ENCODE peak calls at places on chromosomes 1 and 21, in four cellular contexts. One of them, this sample, is unnamed. For H3K4me1, the result is how much of the 10 kb centered on the place peaks cover.

GRCh38 chr1:225879521-225880209 is 2.5 kb downstream of the TMEM63A start:
- DNase-seq in GM23338: no peak
- DNase-seq in uterus: no peak
- DNase-seq in foreskin keratinocyte: no peak
- DNase-seq in this sample: no peak

GRCh38 chr1:205925730-205926129 is 17.5 kb downstream of the SLC26A9 start:
- DNase-seq in GM23338: no peak
- DNase-seq in uterus: no peak
- DNase-seq in foreskin keratinocyte: no peak
- DNase-seq in this sample: peak

GRCh38 chr21:41762753-41763152 is 4.1 kb downstream of the RIPK4 start:
- DNase-seq in GM23338: no peak
- DNase-seq in uterus: no peak
- DNase-seq in foreskin keratinocyte: no peak
- DNase-seq in this sample: no peak

GRCh38 chr1:43963890-43964289 is 5.9 kb upstream of the DPH2 start:
- DNase-seq in GM23338: no peak
- DNase-seq in uterus: no peak
- DNase-seq in foreskin keratinocyte: no peak
- DNase-seq in this sample: no peak

GRCh38 chr1:246214708-246215504 is 292.2 kb downstream of the SMYD3 start:
- DNase-seq in GM23338: no peak
- DNase-seq in uterus: peak
- DNase-seq in foreskin keratinocyte: peak
- DNase-seq in this sample: no peak

GRCh38 chr21:26154776-26155175 is 15.8 kb downstream of the APP start:
- DNase-seq in GM23338: no peak
- DNase-seq in uterus: no peak
- DNase-seq in foreskin keratinocyte: no peak
- DNase-seq in this sample: no peak

GRCh38 chr1:56284933-56285332 is 294.4 kb downstream of the PLPP3 start:
- DNase-seq in GM23338: peak
- DNase-seq in uterus: peak
- DNase-seq in foreskin keratinocyte: no peak
- DNase-seq in this sample: no peak

GRCh38 chr1:193697105-193697762 is 510.8 kb upstream of the B3GALT2 start:
- DNase-seq in GM23338: no peak
- DNase-seq in uterus: no peak
- DNase-seq in foreskin keratinocyte: no peak
- DNase-seq in this sample: no peak

GRCh38 chr1:178908358-178908757 is 37.5 kb upstream of the ANGPTL1 start:
- DNase-seq in GM23338: no peak
- DNase-seq in uterus: no peak
- DNase-seq in foreskin keratinocyte: no peak
- DNase-seq in this sample: peak

GRCh38 chr1:168752171-168752570 is 23.2 kb upstream of the DPT start:
- DNase-seq in GM23338: no peak
- DNase-seq in uterus: no peak
- DNase-seq in foreskin keratinocyte: no peak
- DNase-seq in this sample: no peak

GRCh38 chr1:243247901-243248300 is 7.2 kb downstream of the CEP170 start:
- DNase-seq in GM23338: no peak
- DNase-seq in uterus: no peak
- DNase-seq in foreskin keratinocyte: no peak
- DNase-seq in this sample: no peak

GRCh38 chr21:36260030-36260787 is 59.8 kb upstream of the MORC3 start:
- DNase-seq in GM23338: peak
- DNase-seq in uterus: peak
- DNase-seq in foreskin keratinocyte: peak
- DNase-seq in this sample: peak

GRCh38 chr21:34974162-34974981 is 74.7 kb downstream of the RUNX1 start:
- DNase-seq in GM23338: no peak
- DNase-seq in uterus: no peak
- DNase-seq in foreskin keratinocyte: no peak
- DNase-seq in this sample: no peak

DNA sequence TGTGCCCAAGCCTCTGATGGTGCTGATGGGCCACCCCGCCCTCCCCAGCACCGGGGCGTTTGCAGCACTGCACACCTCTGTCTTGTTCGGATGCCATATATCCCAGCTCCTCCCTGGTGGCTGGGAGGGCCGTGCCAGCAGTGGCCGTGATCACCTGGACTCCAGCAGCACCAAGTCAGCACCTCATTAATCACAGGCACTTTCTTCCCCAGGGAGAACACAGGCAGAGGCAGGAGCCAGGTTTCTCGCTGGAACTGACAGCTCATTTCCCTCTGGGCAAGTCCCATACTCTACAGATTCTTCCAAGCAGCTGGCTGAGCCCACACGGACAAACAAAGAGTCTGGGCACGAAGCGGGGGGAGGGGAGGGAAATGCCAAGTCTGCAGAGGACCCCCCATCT is 141.7 kb upstream of the EDN2 start:
- DNase-seq in GM23338: no peak
- DNase-seq in uterus: no peak
- DNase-seq in foreskin keratinocyte: peak
- DNase-seq in this sample: peak
- H3K4me1 ChIP-seq in GM23338: under half
- H3K4me1 ChIP-seq in uterus: under half
- H3K4me1 ChIP-seq in foreskin keratinocyte: under half
- H3K4me1 ChIP-seq in this sample: under half

DNA sequence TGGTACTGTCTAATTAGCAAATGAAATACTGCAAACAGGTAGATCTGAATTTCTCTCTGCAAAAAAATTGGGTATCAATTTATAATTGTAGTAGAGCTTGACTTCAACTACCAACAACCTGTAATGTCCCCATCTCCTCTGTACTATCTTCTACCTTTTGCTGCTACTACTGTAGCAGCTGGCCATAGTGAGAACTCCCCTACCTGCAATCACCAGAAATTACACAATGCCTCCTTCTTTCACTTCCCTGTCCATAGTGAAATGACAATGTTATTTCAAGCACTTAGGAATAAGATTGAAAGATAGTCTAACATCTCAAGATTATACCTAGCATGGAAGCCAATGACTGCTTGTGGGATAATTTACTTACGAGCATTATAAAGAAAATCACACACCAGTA is 100.4 kb downstream of the ACBD6 start:
- DNase-seq in GM23338: no peak
- DNase-seq in uterus: no peak
- DNase-seq in foreskin keratinocyte: no peak
- DNase-seq in this sample: no peak
- TF ChIP-seq CTCF in GM23338: no peak
- TF ChIP-seq CTCF in uterus: no peak
- TF ChIP-seq CTCF in foreskin keratinocyte: no peak
- TF ChIP-seq CTCF in this sample: no peak

DNA sequence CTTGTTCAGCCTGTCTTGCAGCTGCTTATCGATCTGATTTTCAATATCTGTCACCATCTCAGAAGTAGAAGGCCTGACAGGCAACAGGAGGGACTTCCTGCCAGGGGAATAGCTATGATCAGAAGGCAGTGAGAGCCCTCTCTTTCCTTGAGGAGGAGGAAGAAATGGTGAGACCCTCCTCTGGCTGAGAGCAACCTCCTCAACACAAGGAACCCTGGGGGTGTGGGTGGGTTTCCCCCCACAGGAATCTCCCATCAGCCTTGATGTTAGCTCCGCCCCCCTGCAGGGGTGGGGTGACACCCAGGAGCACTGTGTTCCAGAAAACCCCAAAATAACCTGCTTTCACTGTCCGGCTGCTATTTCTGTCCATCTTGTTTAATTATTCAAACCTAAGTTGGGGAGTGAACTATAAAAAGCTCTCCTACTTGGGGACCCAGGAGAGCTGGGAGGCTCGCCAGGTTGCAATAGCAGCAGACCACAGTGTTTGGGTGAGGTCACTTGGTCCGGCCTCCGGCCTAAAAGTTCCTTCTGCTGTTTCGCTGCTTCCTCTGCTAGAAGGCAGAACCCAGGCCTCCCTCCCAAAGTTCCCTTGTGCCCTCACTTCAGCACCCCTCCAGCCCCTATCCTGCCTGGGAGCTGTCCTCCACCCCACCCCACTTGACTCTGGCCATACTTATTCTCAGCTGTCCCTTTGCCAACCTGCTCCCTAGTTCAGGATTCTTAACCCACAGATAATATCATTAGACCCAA is 7.8 kb upstream of the MEF2D start:
- DNase-seq in GM23338: no peak
- DNase-seq in uterus: peak
- DNase-seq in foreskin keratinocyte: no peak
- DNase-seq in this sample: peak
- H3K27ac ChIP-seq in GM23338: no peak
- H3K27ac ChIP-seq in uterus: peak
- H3K27ac ChIP-seq in foreskin keratinocyte: no peak
- H3K27ac ChIP-seq in this sample: peak

GRCh38 chr1:180849031-180849775 is 63.5 kb upstream of the KIAA1614 start:
- DNase-seq in GM23338: no peak
- DNase-seq in uterus: no peak
- DNase-seq in foreskin keratinocyte: no peak
- DNase-seq in this sample: no peak

GRCh38 chr1:180851995-180852887 is 60.5 kb upstream of the KIAA1614 start:
- DNase-seq in GM23338: no peak
- DNase-seq in uterus: no peak
- DNase-seq in foreskin keratinocyte: no peak
- DNase-seq in this sample: no peak

GRCh38 chr1:180857947-180858768 is 54.5 kb upstream of the KIAA1614 start:
- DNase-seq in GM23338: no peak
- DNase-seq in uterus: no peak
- DNase-seq in foreskin keratinocyte: no peak
- DNase-seq in this sample: no peak

GRCh38 chr1:180854001-180854400 is 58.7 kb upstream of the KIAA1614 start:
- DNase-seq in GM23338: no peak
- DNase-seq in uterus: no peak
- DNase-seq in foreskin keratinocyte: no peak
- DNase-seq in this sample: no peak

GRCh38 chr1:180854456-180854855 is 58.2 kb upstream of the KIAA1614 start:
- DNase-seq in GM23338: no peak
- DNase-seq in uterus: no peak
- DNase-seq in foreskin keratinocyte: no peak
- DNase-seq in this sample: peak
- H3K4me1 ChIP-seq in GM23338: under half
- H3K4me1 ChIP-seq in uterus: under half
- H3K4me1 ChIP-seq in foreskin keratinocyte: under half
- H3K4me1 ChIP-seq in this sample: under half

DNA sequence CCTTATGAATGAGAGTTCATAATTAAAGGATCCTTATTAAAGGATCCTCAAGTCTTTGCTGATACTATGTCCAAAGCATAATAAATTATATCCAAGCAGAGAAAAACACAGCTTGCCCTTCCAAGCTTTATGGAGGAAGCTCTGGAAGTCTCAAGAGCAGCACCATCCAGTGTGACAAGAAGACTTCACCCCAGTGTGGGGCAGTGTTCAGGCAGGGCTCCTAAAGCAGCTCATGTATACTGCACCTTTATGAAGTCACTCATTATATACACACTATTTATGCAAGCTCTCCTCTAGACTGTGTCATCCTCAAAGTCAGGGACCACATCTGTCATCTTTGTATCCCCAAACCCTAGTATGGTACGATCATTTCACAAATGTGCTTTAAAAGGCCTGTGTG is 11.9 kb upstream of the CCN1 start:
- DNase-seq in GM23338: no peak
- DNase-seq in uterus: no peak
- DNase-seq in foreskin keratinocyte: no peak
- DNase-seq in this sample: no peak
- TF ChIP-seq CTCF in GM23338: no peak
- TF ChIP-seq CTCF in uterus: no peak
- TF ChIP-seq CTCF in foreskin keratinocyte: no peak
- TF ChIP-seq CTCF in this sample: no peak

DNA sequence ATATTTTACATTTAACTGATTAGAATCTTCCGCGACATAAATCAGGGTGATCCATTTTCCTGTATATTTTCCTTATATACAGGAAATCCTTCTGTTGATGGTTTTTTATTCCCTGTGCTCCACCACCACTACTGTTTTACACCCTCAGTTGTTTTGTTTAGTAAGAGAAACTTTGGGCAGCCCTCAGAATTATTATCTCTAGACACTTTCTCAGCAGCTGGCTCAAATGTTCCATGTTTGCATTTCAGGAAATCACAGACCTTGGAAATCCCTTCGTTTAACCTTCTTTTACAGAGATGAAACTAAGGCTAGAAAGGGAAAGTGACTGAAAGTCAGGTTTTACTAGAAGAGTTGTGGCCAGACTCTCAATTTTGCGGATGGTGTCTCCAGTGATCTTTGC is 15.2 kb downstream of the ZNF697 start:
- DNase-seq in GM23338: no peak
- DNase-seq in uterus: no peak
- DNase-seq in foreskin keratinocyte: no peak
- DNase-seq in this sample: no peak
- H3K27ac ChIP-seq in GM23338: no peak
- H3K27ac ChIP-seq in uterus: no peak
- H3K27ac ChIP-seq in foreskin keratinocyte: no peak
- H3K27ac ChIP-seq in this sample: no peak

DNA sequence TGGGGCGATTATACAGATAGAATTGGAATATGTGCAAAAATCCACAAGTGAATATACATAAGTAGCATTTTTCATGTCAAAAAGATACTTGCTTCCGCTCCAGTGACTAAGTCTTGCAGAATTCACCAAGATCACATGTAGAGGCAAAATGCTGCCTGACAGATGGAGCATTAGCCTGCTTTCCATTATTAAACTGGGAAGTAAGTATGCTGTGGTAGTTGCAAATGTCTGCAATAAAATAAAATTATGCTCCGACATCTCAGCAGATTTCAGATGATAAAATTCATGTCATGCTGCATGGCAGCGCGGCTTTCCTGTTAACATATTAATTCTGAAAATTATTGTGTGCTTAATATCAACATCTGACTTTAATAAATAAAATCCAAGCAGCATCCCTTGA is 366.3 kb upstream of the ZP4 start:
- DNase-seq in GM23338: no peak
- DNase-seq in uterus: no peak
- DNase-seq in foreskin keratinocyte: no peak
- DNase-seq in this sample: no peak
- H3K4me1 ChIP-seq in GM23338: under half
- H3K4me1 ChIP-seq in uterus: under half
- H3K4me1 ChIP-seq in foreskin keratinocyte: under half
- H3K4me1 ChIP-seq in this sample: under half